ENCODE peak calls at places on chromosomes 5 and 9, in six cellular contexts. R is astrocyte of the spinal cord, O is ureter, J is neural progenitor cell, Q is ovary, F is frontal cortex. W is an unnamed sample.

GRCh38 chr9:36146666-36147065 is 10.1 kb downstream of the GLIPR2 start:
- DNase-seq in R (no peak), O (no peak), J (no peak), Q (no peak), F (no peak), W (no peak)

GRCh38 chr9:132877818-132878694 is at the start of gene AK8:
- DNase-seq in R (peak), O (peak), J (peak), Q (peak), F (peak), W (peak)

GRCh38 chr9:3191715-3192114 is 334.1 kb downstream of the RFX3 start:
- DNase-seq in R (no peak), O (no peak), J (no peak), Q (no peak), F (no peak), W (no peak)

GRCh38 chr5:139064613-139065012 is 133.6 kb downstream of the SIL1 start:
- DNase-seq in R (no peak), O (no peak), J (no peak), Q (no peak), F (no peak), W (no peak)

GRCh38 chr9:97985058-97985861 is 2.1 kb downstream of the ANP32B start:
- DNase-seq in R (peak), O (no peak), J (peak), Q (no peak), F (no peak), W (peak)

GRCh38 chr5:170404398-170404797 is 15.2 kb upstream of the KCNMB1 start:
- DNase-seq in R (no peak), O (no peak), J (no peak), Q (no peak), F (no peak), W (no peak)

GRCh38 chr9:121743441-121744001 is 92.1 kb downstream of the DAB2IP start:
- DNase-seq in R (peak), O (peak), J (peak), Q (peak), F (peak), W (peak)

GRCh38 chr5:14696057-14696456 is 31.5 kb downstream of the OTULIN start:
- DNase-seq in R (no peak), O (no peak), J (no peak), Q (no peak), F (no peak), W (no peak)

GRCh38 chr5:164518049-164518740 is 1012.8 kb downstream of the MAT2B start:
- DNase-seq in R (no peak), O (no peak), J (no peak), Q (no peak), F (no peak), W (no peak)

GRCh38 chr9:132628746-132629145 is 41.0 kb downstream of the DDX31 start:
- DNase-seq in R (no peak), O (no peak), J (no peak), Q (no peak), F (no peak), W (no peak)

W was measured in foreskin melanocyte.